ENCODE peak calls at places on chromosomes 1 and 21, in ten cellular contexts. E is memory B cell; W is CD8-positive, alpha-beta memory T cell; F is pancreas; L is GDM1; I is left lung; Q is AG10803; X is HT-29; O is Calu3; N is NCI-H69. T is an unnamed sample.

GRCh38 chr1:171257207-171258052 is 9.1 kb downstream of the FMO1 start:
- DNase-seq in E (no peak), W (no peak), F (peak), L (no peak), I (no peak), Q (peak), X (no peak), O (no peak), N (peak), T (peak)

GRCh38 chr1:204296431-204296988 is 63.2 kb downstream of the PLEKHA6 start:
- DNase-seq in E (no peak), W (no peak), F (no peak), L (peak), I (no peak), Q (peak), X (no peak), O (no peak), N (no peak), T (no peak)

GRCh38 chr1:8197493-8198282 is 120.2 kb upstream of the SLC45A1 start:
- DNase-seq in E (no peak), W (no peak), F (peak), L (no peak), I (peak), Q (peak), X (peak), O (peak), N (no peak), T (no peak)

GRCh38 chr1:33433509-33434362 is 2.8 kb upstream of the PHC2 start:
- DNase-seq in E (no peak), W (no peak), F (no peak), L (peak), I (peak), Q (peak), X (peak), O (peak), N (peak), T (peak)

GRCh38 chr1:112933820-112934561 is 22.0 kb downstream of the SLC16A1 start:
- DNase-seq in E (no peak), W (no peak), F (no peak), L (no peak), I (no peak), Q (no peak), X (no peak), O (no peak), N (no peak), T (no peak)

GRCh38 chr1:56255516-56256181 is 323.7 kb downstream of the PLPP3 start:
- DNase-seq in E (no peak), W (no peak), F (peak), L (no peak), I (peak), Q (peak), X (no peak), O (no peak), N (peak), T (no peak)

GRCh38 chr1:10903826-10904225 is 107.4 kb upstream of the CASZ1 start:
- DNase-seq in E (no peak), W (no peak), F (no peak), L (no peak), I (no peak), Q (no peak), X (no peak), O (no peak), N (peak), T (no peak)

GRCh38 chr1:17671741-17672140 is 83.4 kb upstream of the ACTL8 start:
- DNase-seq in E (no peak), W (no peak), F (no peak), L (no peak), I (no peak), Q (no peak), X (no peak), O (no peak), N (peak), T (peak)

GRCh38 chr21:45538381-45539045 is 3.7 kb downstream of the SLC19A1 start:
- DNase-seq in E (no peak), W (no peak), F (no peak), L (no peak), I (peak), Q (no peak), X (no peak), O (no peak), N (no peak), T (no peak)

GRCh38 chr1:68973459-68974244 is 476.8 kb upstream of the DEPDC1 start:
- DNase-seq in E (no peak), W (no peak), F (no peak), L (no peak), I (no peak), Q (peak), X (no peak), O (no peak), N (no peak), T (no peak)

GRCh38 chr1:206935491-206936067 is 10.7 kb downstream of the PIGR start:
- DNase-seq in E (no peak), W (peak), F (peak), L (peak), I (no peak), Q (no peak), X (peak), O (peak), N (peak), T (peak)

GRCh38 chr1:114033219-114033706 is 54.0 kb downstream of the OLFML3 start:
- DNase-seq in E (no peak), W (no peak), F (no peak), L (no peak), I (no peak), Q (no peak), X (peak), O (no peak), N (peak), T (peak)

GRCh38 chr1:98651116-98651625 is 10.3 kb upstream of the SNX7 start:
- DNase-seq in E (no peak), W (no peak), F (no peak), L (no peak), I (no peak), Q (no peak), X (no peak), O (no peak), N (peak), T (peak)

GRCh38 chr1:53715478-53715877 is 23.5 kb downstream of the GLIS1 start:
- DNase-seq in E (no peak), W (no peak), F (no peak), L (no peak), I (no peak), Q (no peak), X (peak), O (peak), N (peak), T (peak)

GRCh38 chr1:154198756-154199562 is 7.1 kb upstream of the TPM3 start:
- DNase-seq in E (peak), W (peak), F (no peak), L (peak), I (no peak), Q (peak), X (peak), O (peak), N (peak), T (peak)

GRCh38 chr1:22710688-22711024 is at the start of gene EPHB2:
- DNase-seq in E (no peak), W (no peak), F (peak), L (no peak), I (no peak), Q (no peak), X (peak), O (peak), N (peak), T (peak)

GRCh38 chr1:117147856-117148588 is 26.5 kb upstream of the TRIM45 start:
- DNase-seq in E (no peak), W (no peak), F (no peak), L (no peak), I (no peak), Q (no peak), X (no peak), O (no peak), N (peak), T (peak)

GRCh38 chr21:31181089-31181757 is 142.9 kb upstream of the KRTAP19-8 start:
- DNase-seq in E (no peak), W (no peak), F (no peak), L (no peak), I (no peak), Q (no peak), X (no peak), O (no peak), N (no peak), T (no peak)

GRCh38 chr1:161763522-161764098 is 2.5 kb upstream of the ATF6 start:
- DNase-seq in E (peak), W (peak), F (no peak), L (no peak), I (no peak), Q (no peak), X (peak), O (peak), N (peak), T (peak)

GRCh38 chr1:97797403-97798183 is 123.2 kb downstream of the DPYD start:
- DNase-seq in E (no peak), W (no peak), F (no peak), L (no peak), I (no peak), Q (peak), X (no peak), O (no peak), N (peak), T (peak)

GRCh38 chr1:148435406-148435805 is 47.7 kb downstream of the PPIAL4G start:
- DNase-seq in E (no peak), W (no peak), F (no peak), L (no peak), I (no peak), Q (no peak), X (no peak), O (no peak), N (no peak), T (no peak)

GRCh38 chr1:97145321-97145956 is 423.9 kb downstream of the PTBP2 start:
- DNase-seq in E (no peak), W (no peak), F (no peak), L (no peak), I (no peak), Q (peak), X (no peak), O (no peak), N (peak), T (no peak)

GRCh38 chr1:97332716-97333115 is 588.1 kb downstream of the DPYD start:
- DNase-seq in E (no peak), W (no peak), F (no peak), L (no peak), I (no peak), Q (peak), X (no peak), O (no peak), N (no peak), T (no peak)

GRCh38 chr1:157773723-157774350 is 3.1 kb downstream of the FCRL2 start:
- DNase-seq in E (no peak), W (peak), F (no peak), L (no peak), I (no peak), Q (no peak), X (peak), O (peak), N (peak), T (peak)

GRCh38 chr1:159459551-159459950 is 20.0 kb downstream of the OR10J1 start:
- DNase-seq in E (no peak), W (no peak), F (no peak), L (no peak), I (no peak), Q (no peak), X (no peak), O (no peak), N (no peak), T (no peak)

GRCh38 chr21:38773108-38774061 is 32.3 kb upstream of the ETS2 start:
- DNase-seq in E (no peak), W (no peak), F (no peak), L (no peak), I (no peak), Q (peak), X (peak), O (peak), N (no peak), T (no peak)

GRCh38 chr1:110874303-110875215 is 1.6 kb downstream of the CD53 start:
- DNase-seq in E (no peak), W (peak), F (no peak), L (no peak), I (no peak), Q (no peak), X (no peak), O (no peak), N (no peak), T (no peak)

GRCh38 chr1:15994590-15995351 is 9.3 kb upstream of the SRARP start:
- DNase-seq in E (no peak), W (peak), F (peak), L (no peak), I (peak), Q (peak), X (peak), O (peak), N (peak), T (peak)